ENCODE peak calls at places on chromosome 5, in eight cellular contexts. Q is HCT116, M is SK-N-SH, T is endothelial cell of umbilical vein, G is H1, O is GM12878, S is HepG2, N is K562. C is an unnamed sample.

GRCh38 chr5:125560476-125561225 is 814.2 kb upstream of the ZNF608 start:
- DNase-seq in Q (no peak), M (no peak), T (peak; percentile 6), G (no peak), O (no peak), S (no peak), N (no peak), C (no peak)

GRCh38 chr5:152309926-152310450 is 95.1 kb downstream of the NMUR2 start:
- DNase-seq in Q (no peak), M (no peak), T (no peak), G (no peak), O (no peak), S (no peak), N (no peak), C (no peak)

GRCh38 chr5:42337143-42337542 is 86.1 kb upstream of the GHR start:
- DNase-seq in Q (no peak), M (no peak), T (no peak), G (no peak), O (no peak), S (no peak), N (no peak), C (no peak)

GRCh38 chr5:180291234-180291940 is 496 bp downstream of the MAPK9 start:
- DNase-seq in Q (no peak), M (no peak), T (peak; percentile 23), G (no peak), O (no peak), S (no peak), N (peak; percentile 36), C (no peak)

GRCh38 chr5:134543820-134544692 is 18.6 kb downstream of the JADE2 start:
- DNase-seq in Q (no peak), M (no peak), T (no peak), G (no peak), O (no peak), S (no peak), N (no peak), C (no peak)

GRCh38 chr5:81450940-81451339 is 57.0 kb upstream of the ACOT12 start:
- DNase-seq in Q (no peak), M (no peak), T (peak; percentile 24), G (no peak), O (no peak), S (peak; percentile 89), N (no peak), C (peak; percentile 16)

GRCh38 chr5:94660506-94660905 is 42.0 kb downstream of the SLF1 start:
- DNase-seq in Q (no peak), M (no peak), T (no peak), G (no peak), O (no peak), S (no peak), N (no peak), C (no peak)

GRCh38 chr5:54774281-54775171 is 210.9 kb downstream of the ESM1 start:
- DNase-seq in Q (no peak), M (no peak), T (peak; percentile 7), G (no peak), O (no peak), S (no peak), N (no peak), C (no peak)

GRCh38 chr5:179413711-179414458 is 68.6 kb upstream of the ADAMTS2 start:
- DNase-seq in Q (no peak), M (peak; percentile 30), T (no peak), G (no peak), O (no peak), S (no peak), N (no peak), C (no peak)

DNA sequence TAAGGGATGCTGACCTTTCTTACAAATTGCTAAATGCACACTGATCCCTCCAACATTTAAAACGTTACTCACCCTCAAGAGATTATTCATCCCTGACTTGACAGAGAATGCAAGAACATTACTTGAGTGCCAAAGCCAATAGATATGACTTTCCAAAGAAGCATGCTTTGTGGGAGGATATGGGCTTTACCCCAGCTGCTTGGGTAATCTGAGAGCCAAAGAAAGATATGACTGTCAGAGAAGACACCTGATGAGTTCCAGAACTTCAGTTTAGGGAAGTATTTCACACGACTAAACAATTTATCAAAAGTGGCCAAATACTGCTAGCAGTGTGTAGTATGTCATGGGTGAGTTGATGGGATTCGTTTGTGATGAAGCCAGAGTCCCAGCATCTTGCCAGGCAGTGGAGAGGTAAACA is 7.4 kb upstream of the SPDL1 start:
- DNase-seq in Q (no peak), M (no peak), T (no peak), G (no peak), O (no peak), S (no peak), N (no peak), C (no peak)
- TF ChIP-seq POLR2AphosphoS5 in Q (no peak), M (peak; percentile 98), T (no peak), G (no peak), O (no peak), S (no peak), N (no peak), C (no peak)

DNA sequence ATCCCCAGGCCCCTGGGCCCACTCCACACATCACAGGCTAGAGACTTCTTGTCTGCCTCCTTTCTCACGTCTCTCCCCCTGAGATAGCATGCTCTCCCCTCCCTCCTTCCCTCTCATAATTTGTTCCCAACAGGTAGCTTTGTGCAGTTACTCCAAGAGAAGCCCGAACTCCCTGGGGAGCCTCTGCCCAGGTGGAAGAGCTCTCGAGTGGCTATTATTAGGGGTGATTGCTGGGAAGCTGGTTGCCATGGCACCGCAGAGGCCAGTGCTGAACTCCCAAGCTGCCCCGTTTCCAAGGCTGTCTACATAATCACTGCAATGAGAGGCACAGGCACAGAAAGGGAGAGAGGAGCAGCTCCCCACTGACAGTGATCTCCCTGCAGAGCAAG is 104.7 kb upstream of the GPR151 start:
- DNase-seq in Q (no peak), M (no peak), T (no peak), G (peak; percentile 3), O (no peak), S (no peak), N (no peak), C (no peak)
- H3K27ac ChIP-seq in Q (no peak overlapping the region), M (no peak overlapping the region), T (no peak overlapping the region), G (no peak overlapping the region), O (no peak overlapping the region), S (no peak overlapping the region), N (no peak overlapping the region), C (no peak overlapping the region)

GRCh38 chr5:172043822-172044221 is 37.4 kb upstream of the FBXW11 start:
- DNase-seq in Q (no peak), M (no peak), T (no peak), G (no peak), O (no peak), S (no peak), N (no peak), C (no peak)

GRCh38 chr5:172046613-172047012 is 40.2 kb upstream of the FBXW11 start:
- DNase-seq in Q (no peak), M (no peak), T (no peak), G (no peak), O (no peak), S (no peak), N (no peak), C (no peak)

GRCh38 chr5:172048170-172048422 is 41.7 kb upstream of the FBXW11 start:
- DNase-seq in Q (no peak), M (no peak), T (no peak), G (no peak), O (no peak), S (no peak), N (no peak), C (no peak)

GRCh38 chr5:172044631-172045314 is 38.3 kb upstream of the FBXW11 start:
- DNase-seq in Q (no peak), M (no peak), T (no peak), G (no peak), O (no peak), S (no peak), N (no peak), C (no peak)

GRCh38 chr5:172045315-172045632 is 38.8 kb upstream of the FBXW11 start:
- DNase-seq in Q (no peak), M (no peak), T (no peak), G (no peak), O (no peak), S (no peak), N (no peak), C (no peak)
- H3K9ac ChIP-seq in Q (no peak overlapping the region), M (no peak overlapping the region), T (no peak overlapping the region), G (no peak overlapping the region), O (no peak overlapping the region), S (no peak overlapping the region), N (no peak overlapping the region), C (no peak overlapping the region)

DNA sequence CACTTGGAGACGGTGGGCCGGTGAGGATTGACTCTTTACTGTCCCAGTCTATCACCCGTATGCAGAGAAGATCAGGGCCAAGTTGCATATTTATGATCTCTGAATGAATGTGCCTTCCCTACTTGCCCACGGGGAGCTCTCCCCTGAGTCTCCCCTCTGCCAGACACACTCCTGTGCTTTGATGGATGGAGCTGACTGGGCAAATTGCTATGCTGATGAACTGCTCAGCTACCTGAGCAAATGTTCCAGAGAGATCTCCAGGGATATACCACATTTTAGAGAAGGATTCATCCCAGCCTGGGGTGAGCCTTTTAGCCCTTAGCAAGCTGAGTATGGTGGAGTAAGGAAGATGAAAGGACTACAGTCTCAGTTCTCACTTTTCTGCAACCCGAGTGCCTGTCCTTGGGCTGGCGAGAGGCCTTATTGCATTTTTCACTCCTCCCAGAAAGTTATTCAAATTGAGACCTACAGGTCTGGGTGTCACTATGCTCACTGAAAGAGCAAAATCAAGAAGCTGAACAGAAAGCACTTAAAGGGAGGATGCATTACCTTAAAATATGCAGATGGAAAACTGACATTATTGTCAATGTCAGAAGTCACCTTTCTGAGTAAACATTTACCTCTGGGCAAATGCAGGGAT is 526.7 kb upstream of the WWC1 start:
- DNase-seq in Q (no peak), M (no peak), T (no peak), G (no peak), O (no peak), S (no peak), N (no peak), C (no peak)
- TF ChIP-seq POLR2AphosphoS5 in Q (no peak), M (no peak), T (no peak), G (no peak), O (no peak), S (no peak), N (no peak), C (no peak)